ENCODE peak calls at places on chromosomes 13 and 19, in ten cellular contexts. One of them, this sample, is unnamed.

GRCh38 chr13:23899555-23899954 is 2.3 kb upstream of the C1QTNF9B start:
- DNase-seq in T-helper 17 cell: no peak
- DNase-seq in colonic mucosa: peak; percentile 48
- DNase-seq in kidney glomerular epithelial cell: peak; percentile 13
- DNase-seq in activated CD8-positive, alpha-beta memory T cell treated with anti-CD3 and anti-CD28 coated beads for 1 hour: no peak
- DNase-seq in foreskin melanocyte: peak; percentile 42
- DNase-seq in PC-9: peak; percentile 11
- DNase-seq in heart right ventricle: peak; percentile 59
- DNase-seq in stomach: no peak
- DNase-seq in activated naive CD4-positive, alpha-beta T cell treated with anti-CD3 and anti-CD28 coated beads, Interleukin-2, amount 50 U/mL, for 16 hours: peak; percentile 43
- DNase-seq in this sample: no peak

GRCh38 chr19:13028027-13028426 is 32.8 kb downstream of the NFIX start:
- DNase-seq in T-helper 17 cell: no peak
- DNase-seq in foreskin melanocyte: no peak
- DNase-seq in colonic mucosa: no peak
- DNase-seq in activated CD8-positive, alpha-beta memory T cell treated with anti-CD3 and anti-CD28 coated beads for 1 hour: no peak
- DNase-seq in PC-9: no peak
- DNase-seq in heart right ventricle: no peak
- DNase-seq in stomach: no peak
- DNase-seq in kidney glomerular epithelial cell: no peak
- DNase-seq in activated naive CD4-positive, alpha-beta T cell treated with anti-CD3 and anti-CD28 coated beads, Interleukin-2, amount 50 U/mL, for 16 hours: no peak
- DNase-seq in this sample: no peak

GRCh38 chr13:43764349-43764748 is 22.4 kb downstream of the ENOX1 start:
- DNase-seq in T-helper 17 cell: no peak
- DNase-seq in foreskin melanocyte: no peak
- DNase-seq in kidney glomerular epithelial cell: no peak
- DNase-seq in activated naive CD4-positive, alpha-beta T cell treated with anti-CD3 and anti-CD28 coated beads, Interleukin-2, amount 50 U/mL, for 16 hours: no peak
- DNase-seq in activated CD8-positive, alpha-beta memory T cell treated with anti-CD3 and anti-CD28 coated beads for 1 hour: no peak
- DNase-seq in colonic mucosa: no peak
- DNase-seq in heart right ventricle: no peak
- DNase-seq in PC-9: no peak
- DNase-seq in stomach: no peak
- DNase-seq in this sample: no peak

GRCh38 chr13:114185182-114185971 is 6.3 kb downstream of the CFAP97D2 start:
- DNase-seq in PC-9: no peak
- DNase-seq in heart right ventricle: peak; percentile 24
- DNase-seq in stomach: no peak
- DNase-seq in activated naive CD4-positive, alpha-beta T cell treated with anti-CD3 and anti-CD28 coated beads, Interleukin-2, amount 50 U/mL, for 16 hours: no peak
- DNase-seq in foreskin melanocyte: no peak
- DNase-seq in activated CD8-positive, alpha-beta memory T cell treated with anti-CD3 and anti-CD28 coated beads for 1 hour: no peak
- DNase-seq in colonic mucosa: no peak
- DNase-seq in kidney glomerular epithelial cell: no peak
- DNase-seq in T-helper 17 cell: no peak
- DNase-seq in this sample: no peak

GRCh38 chr19:10501971-10502523 is 1.1 kb downstream of the KEAP1 start:
- DNase-seq in kidney glomerular epithelial cell: peak; percentile 25
- DNase-seq in heart right ventricle: peak; percentile 81
- DNase-seq in stomach: peak; percentile 98
- DNase-seq in foreskin melanocyte: peak; percentile 49
- DNase-seq in activated naive CD4-positive, alpha-beta T cell treated with anti-CD3 and anti-CD28 coated beads, Interleukin-2, amount 50 U/mL, for 16 hours: peak; percentile 50
- DNase-seq in PC-9: peak; percentile 78
- DNase-seq in activated CD8-positive, alpha-beta memory T cell treated with anti-CD3 and anti-CD28 coated beads for 1 hour: no peak
- DNase-seq in colonic mucosa: peak; percentile 86
- DNase-seq in T-helper 17 cell: no peak
- DNase-seq in this sample: peak; percentile 89

GRCh38 chr13:55084630-55085029 is 2056.0 kb downstream of the OLFM4 start:
- DNase-seq in activated naive CD4-positive, alpha-beta T cell treated with anti-CD3 and anti-CD28 coated beads, Interleukin-2, amount 50 U/mL, for 16 hours: no peak
- DNase-seq in T-helper 17 cell: no peak
- DNase-seq in kidney glomerular epithelial cell: no peak
- DNase-seq in stomach: no peak
- DNase-seq in foreskin melanocyte: no peak
- DNase-seq in heart right ventricle: no peak
- DNase-seq in activated CD8-positive, alpha-beta memory T cell treated with anti-CD3 and anti-CD28 coated beads for 1 hour: no peak
- DNase-seq in PC-9: no peak
- DNase-seq in colonic mucosa: no peak
- DNase-seq in this sample: no peak

GRCh38 chr13:65378943-65379519 is 1851.1 kb downstream of the PCDH9 start:
- DNase-seq in activated naive CD4-positive, alpha-beta T cell treated with anti-CD3 and anti-CD28 coated beads, Interleukin-2, amount 50 U/mL, for 16 hours: no peak
- DNase-seq in PC-9: no peak
- DNase-seq in stomach: no peak
- DNase-seq in colonic mucosa: no peak
- DNase-seq in heart right ventricle: no peak
- DNase-seq in foreskin melanocyte: peak; percentile 1
- DNase-seq in T-helper 17 cell: no peak
- DNase-seq in activated CD8-positive, alpha-beta memory T cell treated with anti-CD3 and anti-CD28 coated beads for 1 hour: no peak
- DNase-seq in kidney glomerular epithelial cell: peak; percentile 2
- DNase-seq in this sample: no peak

GRCh38 chr19:50167314-50167721 is 4.2 kb upstream of the IZUMO2 start:
- DNase-seq in activated CD8-positive, alpha-beta memory T cell treated with anti-CD3 and anti-CD28 coated beads for 1 hour: no peak
- DNase-seq in colonic mucosa: peak; percentile 64
- DNase-seq in stomach: peak; percentile 30
- DNase-seq in T-helper 17 cell: no peak
- DNase-seq in PC-9: peak; percentile 73
- DNase-seq in kidney glomerular epithelial cell: no peak
- DNase-seq in foreskin melanocyte: no peak
- DNase-seq in heart right ventricle: no peak
- DNase-seq in activated naive CD4-positive, alpha-beta T cell treated with anti-CD3 and anti-CD28 coated beads, Interleukin-2, amount 50 U/mL, for 16 hours: no peak
- DNase-seq in this sample: peak; percentile 67

GRCh38 chr19:14328406-14328805 is 52.8 kb upstream of the ADGRE5 start:
- DNase-seq in T-helper 17 cell: no peak
- DNase-seq in activated CD8-positive, alpha-beta memory T cell treated with anti-CD3 and anti-CD28 coated beads for 1 hour: no peak
- DNase-seq in foreskin melanocyte: no peak
- DNase-seq in kidney glomerular epithelial cell: no peak
- DNase-seq in heart right ventricle: no peak
- DNase-seq in stomach: no peak
- DNase-seq in colonic mucosa: no peak
- DNase-seq in activated naive CD4-positive, alpha-beta T cell treated with anti-CD3 and anti-CD28 coated beads, Interleukin-2, amount 50 U/mL, for 16 hours: no peak
- DNase-seq in PC-9: no peak
- DNase-seq in this sample: no peak

GRCh38 chr13:50596776-50597203 is 246.7 kb downstream of the DLEU7 start:
- DNase-seq in stomach: no peak
- DNase-seq in activated naive CD4-positive, alpha-beta T cell treated with anti-CD3 and anti-CD28 coated beads, Interleukin-2, amount 50 U/mL, for 16 hours: no peak
- DNase-seq in PC-9: no peak
- DNase-seq in heart right ventricle: no peak
- DNase-seq in T-helper 17 cell: no peak
- DNase-seq in kidney glomerular epithelial cell: no peak
- DNase-seq in colonic mucosa: no peak
- DNase-seq in foreskin melanocyte: no peak
- DNase-seq in activated CD8-positive, alpha-beta memory T cell treated with anti-CD3 and anti-CD28 coated beads for 1 hour: no peak
- DNase-seq in this sample: no peak

GRCh38 chr19:46390121-46390858 is 23.1 kb downstream of the CCDC8 start:
- DNase-seq in colonic mucosa: no peak
- DNase-seq in PC-9: no peak
- DNase-seq in activated naive CD4-positive, alpha-beta T cell treated with anti-CD3 and anti-CD28 coated beads, Interleukin-2, amount 50 U/mL, for 16 hours: no peak
- DNase-seq in activated CD8-positive, alpha-beta memory T cell treated with anti-CD3 and anti-CD28 coated beads for 1 hour: no peak
- DNase-seq in heart right ventricle: no peak
- DNase-seq in stomach: no peak
- DNase-seq in kidney glomerular epithelial cell: no peak
- DNase-seq in T-helper 17 cell: no peak
- DNase-seq in foreskin melanocyte: no peak
- DNase-seq in this sample: no peak

GRCh38 chr19:20422616-20423205 is 142.9 kb downstream of the ZNF737 start:
- DNase-seq in heart right ventricle: peak; percentile 4
- DNase-seq in stomach: no peak
- DNase-seq in T-helper 17 cell: no peak
- DNase-seq in colonic mucosa: no peak
- DNase-seq in activated CD8-positive, alpha-beta memory T cell treated with anti-CD3 and anti-CD28 coated beads for 1 hour: no peak
- DNase-seq in kidney glomerular epithelial cell: no peak
- DNase-seq in foreskin melanocyte: no peak
- DNase-seq in PC-9: no peak
- DNase-seq in activated naive CD4-positive, alpha-beta T cell treated with anti-CD3 and anti-CD28 coated beads, Interleukin-2, amount 50 U/mL, for 16 hours: no peak
- DNase-seq in this sample: no peak

GRCh38 chr13:41458939-41459753 is 1.8 kb downstream of the RGCC start:
- DNase-seq in stomach: peak; percentile 46
- DNase-seq in activated CD8-positive, alpha-beta memory T cell treated with anti-CD3 and anti-CD28 coated beads for 1 hour: no peak
- DNase-seq in heart right ventricle: peak; percentile 45
- DNase-seq in T-helper 17 cell: peak; percentile 42
- DNase-seq in PC-9: peak; percentile 30
- DNase-seq in colonic mucosa: peak; percentile 57
- DNase-seq in activated naive CD4-positive, alpha-beta T cell treated with anti-CD3 and anti-CD28 coated beads, Interleukin-2, amount 50 U/mL, for 16 hours: peak; percentile 75
- DNase-seq in kidney glomerular epithelial cell: no peak
- DNase-seq in foreskin melanocyte: peak; percentile 37
- DNase-seq in this sample: peak; percentile 65

GRCh38 chr19:18879579-18880373 is 16.2 kb downstream of the CERS1 start:
- DNase-seq in foreskin melanocyte: no peak
- DNase-seq in activated CD8-positive, alpha-beta memory T cell treated with anti-CD3 and anti-CD28 coated beads for 1 hour: no peak
- DNase-seq in activated naive CD4-positive, alpha-beta T cell treated with anti-CD3 and anti-CD28 coated beads, Interleukin-2, amount 50 U/mL, for 16 hours: no peak
- DNase-seq in colonic mucosa: peak; percentile 87
- DNase-seq in PC-9: peak; percentile 33
- DNase-seq in T-helper 17 cell: no peak
- DNase-seq in heart right ventricle: no peak
- DNase-seq in kidney glomerular epithelial cell: no peak
- DNase-seq in stomach: peak; percentile 71
- DNase-seq in this sample: peak; percentile 87

GRCh38 chr19:53824134-53824611 is at the start of gene NLRP12:
- DNase-seq in T-helper 17 cell: no peak
- DNase-seq in activated CD8-positive, alpha-beta memory T cell treated with anti-CD3 and anti-CD28 coated beads for 1 hour: no peak
- DNase-seq in heart right ventricle: no peak
- DNase-seq in foreskin melanocyte: no peak
- DNase-seq in PC-9: no peak
- DNase-seq in colonic mucosa: no peak
- DNase-seq in stomach: no peak
- DNase-seq in activated naive CD4-positive, alpha-beta T cell treated with anti-CD3 and anti-CD28 coated beads, Interleukin-2, amount 50 U/mL, for 16 hours: no peak
- DNase-seq in kidney glomerular epithelial cell: no peak
- DNase-seq in this sample: no peak

GRCh38 chr19:8036438-8037099 is 16.0 kb upstream of the CCL25 start:
- DNase-seq in PC-9: no peak
- DNase-seq in activated CD8-positive, alpha-beta memory T cell treated with anti-CD3 and anti-CD28 coated beads for 1 hour: no peak
- DNase-seq in kidney glomerular epithelial cell: no peak
- DNase-seq in stomach: no peak
- DNase-seq in activated naive CD4-positive, alpha-beta T cell treated with anti-CD3 and anti-CD28 coated beads, Interleukin-2, amount 50 U/mL, for 16 hours: no peak
- DNase-seq in heart right ventricle: no peak
- DNase-seq in colonic mucosa: no peak
- DNase-seq in foreskin melanocyte: no peak
- DNase-seq in T-helper 17 cell: no peak
- DNase-seq in this sample: no peak

GRCh38 chr13:75715598-75716523 is 79.7 kb downstream of the LMO7 start:
- DNase-seq in colonic mucosa: no peak
- DNase-seq in stomach: no peak
- DNase-seq in activated CD8-positive, alpha-beta memory T cell treated with anti-CD3 and anti-CD28 coated beads for 1 hour: no peak
- DNase-seq in activated naive CD4-positive, alpha-beta T cell treated with anti-CD3 and anti-CD28 coated beads, Interleukin-2, amount 50 U/mL, for 16 hours: no peak
- DNase-seq in foreskin melanocyte: no peak
- DNase-seq in kidney glomerular epithelial cell: no peak
- DNase-seq in PC-9: no peak
- DNase-seq in heart right ventricle: no peak
- DNase-seq in T-helper 17 cell: no peak
- DNase-seq in this sample: no peak

GRCh38 chr13:36089130-36089529 is 42.1 kb downstream of the DCLK1 start:
- DNase-seq in activated naive CD4-positive, alpha-beta T cell treated with anti-CD3 and anti-CD28 coated beads, Interleukin-2, amount 50 U/mL, for 16 hours: no peak
- DNase-seq in stomach: no peak
- DNase-seq in heart right ventricle: no peak
- DNase-seq in foreskin melanocyte: no peak
- DNase-seq in activated CD8-positive, alpha-beta memory T cell treated with anti-CD3 and anti-CD28 coated beads for 1 hour: no peak
- DNase-seq in T-helper 17 cell: no peak
- DNase-seq in colonic mucosa: no peak
- DNase-seq in kidney glomerular epithelial cell: no peak
- DNase-seq in PC-9: no peak
- DNase-seq in this sample: no peak

GRCh38 chr13:35164324-35164932 is 222.4 kb downstream of the NBEA start:
- DNase-seq in stomach: no peak
- DNase-seq in PC-9: no peak
- DNase-seq in activated CD8-positive, alpha-beta memory T cell treated with anti-CD3 and anti-CD28 coated beads for 1 hour: no peak
- DNase-seq in colonic mucosa: no peak
- DNase-seq in heart right ventricle: no peak
- DNase-seq in activated naive CD4-positive, alpha-beta T cell treated with anti-CD3 and anti-CD28 coated beads, Interleukin-2, amount 50 U/mL, for 16 hours: no peak
- DNase-seq in T-helper 17 cell: no peak
- DNase-seq in kidney glomerular epithelial cell: peak; percentile 24
- DNase-seq in foreskin melanocyte: no peak
- DNase-seq in this sample: no peak

GRCh38 chr19:19822148-19822429 is 539 bp upstream of the ZNF506 start:
- DNase-seq in activated CD8-positive, alpha-beta memory T cell treated with anti-CD3 and anti-CD28 coated beads for 1 hour: no peak
- DNase-seq in stomach: no peak
- DNase-seq in heart right ventricle: no peak
- DNase-seq in T-helper 17 cell: no peak
- DNase-seq in kidney glomerular epithelial cell: no peak
- DNase-seq in foreskin melanocyte: no peak
- DNase-seq in activated naive CD4-positive, alpha-beta T cell treated with anti-CD3 and anti-CD28 coated beads, Interleukin-2, amount 50 U/mL, for 16 hours: no peak
- DNase-seq in colonic mucosa: no peak
- DNase-seq in PC-9: no peak
- DNase-seq in this sample: peak; percentile 10

GRCh38 chr19:4452230-4452990 is 5.2 kb downstream of the UBXN6 start:
- DNase-seq in activated naive CD4-positive, alpha-beta T cell treated with anti-CD3 and anti-CD28 coated beads, Interleukin-2, amount 50 U/mL, for 16 hours: no peak
- DNase-seq in kidney glomerular epithelial cell: no peak
- DNase-seq in heart right ventricle: no peak
- DNase-seq in T-helper 17 cell: no peak
- DNase-seq in PC-9: no peak
- DNase-seq in stomach: no peak
- DNase-seq in activated CD8-positive, alpha-beta memory T cell treated with anti-CD3 and anti-CD28 coated beads for 1 hour: no peak
- DNase-seq in colonic mucosa: no peak
- DNase-seq in foreskin melanocyte: no peak
- DNase-seq in this sample: no peak

GRCh38 chr13:60329221-60329983 is 67.6 kb upstream of the TDRD3 start:
- DNase-seq in stomach: peak; percentile 34
- DNase-seq in activated CD8-positive, alpha-beta memory T cell treated with anti-CD3 and anti-CD28 coated beads for 1 hour: no peak
- DNase-seq in colonic mucosa: peak; percentile 42
- DNase-seq in PC-9: peak; percentile 13
- DNase-seq in T-helper 17 cell: no peak
- DNase-seq in foreskin melanocyte: peak; percentile 38
- DNase-seq in heart right ventricle: no peak
- DNase-seq in kidney glomerular epithelial cell: peak; percentile 63
- DNase-seq in activated naive CD4-positive, alpha-beta T cell treated with anti-CD3 and anti-CD28 coated beads, Interleukin-2, amount 50 U/mL, for 16 hours: no peak
- DNase-seq in this sample: peak; percentile 48

GRCh38 chr19:13040916-13041292 is 45.6 kb downstream of the NFIX start:
- DNase-seq in kidney glomerular epithelial cell: no peak
- DNase-seq in stomach: no peak
- DNase-seq in T-helper 17 cell: no peak
- DNase-seq in activated naive CD4-positive, alpha-beta T cell treated with anti-CD3 and anti-CD28 coated beads, Interleukin-2, amount 50 U/mL, for 16 hours: no peak
- DNase-seq in activated CD8-positive, alpha-beta memory T cell treated with anti-CD3 and anti-CD28 coated beads for 1 hour: no peak
- DNase-seq in colonic mucosa: no peak
- DNase-seq in PC-9: no peak
- DNase-seq in heart right ventricle: no peak
- DNase-seq in foreskin melanocyte: no peak
- DNase-seq in this sample: no peak

GRCh38 chr19:5953034-5953589 is 24.8 kb downstream of the RANBP3 start:
- DNase-seq in kidney glomerular epithelial cell: no peak
- DNase-seq in stomach: no peak
- DNase-seq in activated naive CD4-positive, alpha-beta T cell treated with anti-CD3 and anti-CD28 coated beads, Interleukin-2, amount 50 U/mL, for 16 hours: no peak
- DNase-seq in foreskin melanocyte: no peak
- DNase-seq in T-helper 17 cell: no peak
- DNase-seq in PC-9: no peak
- DNase-seq in heart right ventricle: no peak
- DNase-seq in colonic mucosa: no peak
- DNase-seq in activated CD8-positive, alpha-beta memory T cell treated with anti-CD3 and anti-CD28 coated beads for 1 hour: no peak
- DNase-seq in this sample: no peak

GRCh38 chr13:47226516-47226915 is 329.7 kb upstream of the HTR2A start:
- DNase-seq in foreskin melanocyte: no peak
- DNase-seq in stomach: no peak
- DNase-seq in colonic mucosa: no peak
- DNase-seq in heart right ventricle: no peak
- DNase-seq in kidney glomerular epithelial cell: no peak
- DNase-seq in PC-9: no peak
- DNase-seq in activated naive CD4-positive, alpha-beta T cell treated with anti-CD3 and anti-CD28 coated beads, Interleukin-2, amount 50 U/mL, for 16 hours: no peak
- DNase-seq in activated CD8-positive, alpha-beta memory T cell treated with anti-CD3 and anti-CD28 coated beads for 1 hour: no peak
- DNase-seq in T-helper 17 cell: no peak
- DNase-seq in this sample: no peak